ENCODE peak calls at places on chromosomes 3 and 15, in nine cellular contexts. H, B, W, P, E, Z, D, L and X are unnamed samples.

GRCh38 chr3:153372326-153372725 is 210.3 kb downstream of the RAP2B start:
- DNase-seq in L (no peak), B (no peak), Z (no peak), H (peak; percentile 93), E (no peak), W (no peak), P (peak; percentile 65), D (no peak), X (no peak)

GRCh38 chr3:126406389-126407296 is 11.9 kb downstream of the CFAP100 start:
- DNase-seq in Z (no peak), L (no peak), B (no peak), P (no peak), E (no peak), H (no peak), D (no peak), W (no peak), X (no peak)

GRCh38 chr15:68586274-68586961 is 7.6 kb downstream of the CORO2B start:
- DNase-seq in P (peak; percentile 91), D (no peak), Z (no peak), H (peak; percentile 87), E (peak; percentile 81), W (no peak), B (no peak), L (no peak), X (peak; percentile 58)

GRCh38 chr3:73509066-73509465 is 115.7 kb downstream of the PDZRN3 start:
- DNase-seq in Z (no peak), P (no peak), H (no peak), L (no peak), E (no peak), B (no peak), W (no peak), D (no peak), X (no peak)

GRCh38 chr3:30875505-30875904 is 19.0 kb downstream of the GADL1 start:
- DNase-seq in P (no peak), W (no peak), E (no peak), D (no peak), L (no peak), Z (no peak), B (no peak), H (no peak), X (no peak)

GRCh38 chr3:13424111-13424844 is 4.2 kb upstream of the NUP210 start:
- DNase-seq in Z (no peak), B (no peak), H (no peak), P (no peak), L (no peak), D (no peak), W (no peak), E (no peak), X (peak; percentile 34)

GRCh38 chr3:50201573-50202315 is 3.3 kb upstream of the SLC38A3 start:
- DNase-seq in H (no peak), B (no peak), P (no peak), E (no peak), Z (no peak), D (no peak), W (no peak), L (no peak), X (no peak)

GRCh38 chr15:26531489-26531888 is 241.4 kb downstream of the GABRB3 start:
- DNase-seq in D (no peak), Z (no peak), P (no peak), E (no peak), W (no peak), H (no peak), L (no peak), B (no peak), X (no peak)

GRCh38 chr15:98272586-98272985 is 312.1 kb downstream of the ARRDC4 start:
- DNase-seq in E (no peak), H (no peak), D (no peak), P (no peak), B (no peak), W (no peak), L (no peak), Z (no peak), X (no peak)

GRCh38 chr15:90266061-90266431 is 574 bp downstream of the NGRN start:
- DNase-seq in P (peak; percentile 44), Z (no peak), W (no peak), H (peak; percentile 47), L (no peak), D (peak; percentile 41), E (peak; percentile 30), B (peak; percentile 68), X (peak; percentile 35)